ENCODE peak calls at places on chromosomes 12 and 14, in seven cellular contexts. I is left ventricle myocardium inferior; L is uterus; G is DND-41; J is breast epithelium; S is CD8-positive, alpha-beta T cell; W is hepatocyte. H is an unnamed sample. For H3K36me3, the result is how much of the 10 kb centered on the place peaks cover.

GRCh38 chr14:99131632-99132271 is 140.2 kb downstream of the BCL11B start:
- DNase-seq in I (no peak), L (no peak), J (peak), W (no peak), S (no peak), G (no peak), H (no peak)

GRCh38 chr14:57060276-57060956 is 208.3 kb downstream of the EXOC5 start:
- DNase-seq in G (no peak), I (no peak), S (no peak), W (peak), L (no peak), J (no peak), H (no peak)

GRCh38 chr12:124213606-124214347 is 81.1 kb upstream of the RFLNA start:
- DNase-seq in G (no peak), I (no peak), J (no peak), S (no peak), W (no peak), L (no peak), H (no peak)

GRCh38 chr12:120669055-120669828 is 17.7 kb upstream of the MLEC start:
- DNase-seq in I (no peak), G (no peak), J (no peak), L (no peak), W (peak), S (no peak), H (no peak)

GRCh38 chr14:94532462-94532861 is 23.2 kb upstream of the SERPINA12 start:
- DNase-seq in G (no peak), I (no peak), W (no peak), J (no peak), S (no peak), L (no peak), H (no peak)

GRCh38 chr12:105740970-105741725 is 397.6 kb downstream of the NUAK1 start:
- DNase-seq in I (peak), L (peak), G (no peak), J (peak), W (peak), S (no peak), H (no peak)

GRCh38 chr14:98008381-98009113 is 1211.4 kb downstream of the VRK1 start:
- DNase-seq in J (no peak), L (no peak), W (no peak), S (no peak), G (no peak), I (no peak), H (no peak)

GRCh38 chr12:5258498-5258897 is 173.4 kb upstream of the NTF3 start:
- DNase-seq in S (no peak), J (no peak), G (no peak), I (no peak), W (peak), L (no peak), H (no peak)

GRCh38 chr14:20469890-20470858 is 968 bp downstream of the PNP start:
- DNase-seq in G (peak), J (no peak), W (peak), S (peak), I (no peak), L (peak), H (peak)

GRCh38 chr14:89251066-89251465 is 166.0 kb downstream of the FOXN3 start:
- DNase-seq in S (no peak), L (no peak), I (no peak), W (no peak), J (no peak), G (no peak), H (no peak)

GRCh38 chr12:4526923-4527546 is 11.7 kb upstream of the RAD51AP1 start:
- DNase-seq in G (no peak), S (no peak), L (no peak), W (no peak), J (no peak), I (no peak), H (peak)

GRCh38 chr12:121933522-121934317 is 15.3 kb downstream of the CFAP251 start:
- DNase-seq in J (no peak), L (no peak), W (peak), I (no peak), S (no peak), G (no peak), H (no peak)

GRCh38 chr14:60233251-60233650 is 15.8 kb upstream of the PPM1A start:
- DNase-seq in I (no peak), S (no peak), W (no peak), L (no peak), G (no peak), J (no peak), H (no peak)

GRCh38 chr14:105469456-105470162 is 5.0 kb upstream of the CRIP2 start:
- DNase-seq in S (no peak), W (no peak), I (peak), G (no peak), L (no peak), J (peak), H (no peak)

GRCh38 chr12:18690653-18691052 is 47.2 kb downstream of the PLCZ1 start:
- DNase-seq in J (no peak), G (no peak), I (no peak), S (no peak), L (no peak), W (peak), H (no peak)

GRCh38 chr12:53974084-53975018 is at the start of gene HOTAIR:
- DNase-seq in I (no peak), W (peak), G (no peak), J (no peak), S (no peak), L (no peak), H (no peak)

GRCh38 chr14:45177081-45177480 is 41.4 kb downstream of the FANCM start:
- DNase-seq in J (no peak), L (no peak), G (no peak), W (no peak), I (no peak), S (no peak), H (no peak)

GRCh38 chr14:95522116-95522515 is 5.7 kb upstream of the SYNE3 start:
- DNase-seq in S (no peak), L (no peak), J (no peak), W (no peak), I (no peak), G (no peak), H (no peak)

GRCh38 chr14:96741151-96741977 is 55.8 kb upstream of the VRK1 start:
- DNase-seq in W (peak), L (no peak), G (peak), J (no peak), I (peak), S (peak), H (peak)

GRCh38 chr14:80356413-80356812 is 145.1 kb upstream of the DIO2 start:
- DNase-seq in S (no peak), W (peak), L (no peak), J (no peak), G (peak), I (no peak), H (no peak)

GRCh38 chr14:36512585-36513003 is 7.4 kb downstream of the NKX2-1 start:
- DNase-seq in G (no peak), W (no peak), L (no peak), J (no peak), S (no peak), I (no peak), H (no peak)

GRCh38 chr12:32811686-32812392 is 56.1 kb upstream of the YARS2 start:
- DNase-seq in L (no peak), G (no peak), S (no peak), J (no peak), I (no peak), W (no peak), H (no peak)

GRCh38 chr14:79415726-79416125 is 795.6 kb downstream of the DIO2 start:
- DNase-seq in G (no peak), L (no peak), J (no peak), W (no peak), I (no peak), S (no peak), H (no peak)

GRCh38 chr12:19220861-19221466 is 91.4 kb downstream of the PLEKHA5 start:
- DNase-seq in S (no peak), G (no peak), L (no peak), I (no peak), W (no peak), J (no peak), H (no peak)

GRCh38 chr12:80684077-80684495 is 23.3 kb upstream of the MYF6 start:
- DNase-seq in G (no peak), L (no peak), S (no peak), I (no peak), J (no peak), W (peak), H (no peak)

GRCh38 chr14:35695072-35695471 is 114.0 kb downstream of the RALGAPA1 start:
- DNase-seq in S (no peak), W (no peak), G (no peak), J (no peak), I (no peak), L (no peak), H (no peak)

GRCh38 chr14:52012635-52013034 is 23.3 kb downstream of the RTRAF start:
- DNase-seq in W (no peak), L (peak), G (no peak), J (no peak), I (peak), S (no peak), H (no peak)

GRCh38 chr14:54529811-54530210 is 20.1 kb downstream of the CGRRF1 start:
- DNase-seq in G (no peak), L (no peak), I (no peak), W (no peak), S (no peak), J (no peak), H (no peak)

GRCh38 chr14:30569216-30569902 is 10.4 kb downstream of the G2E3 start:
- DNase-seq in J (no peak), W (no peak), L (no peak), G (no peak), I (no peak), S (no peak), H (no peak)
- H3K4me3 ChIP-seq in J (no peak), W (no peak), L (no peak), G (no peak), I (no peak), S (no peak), H (no peak)

DNA sequence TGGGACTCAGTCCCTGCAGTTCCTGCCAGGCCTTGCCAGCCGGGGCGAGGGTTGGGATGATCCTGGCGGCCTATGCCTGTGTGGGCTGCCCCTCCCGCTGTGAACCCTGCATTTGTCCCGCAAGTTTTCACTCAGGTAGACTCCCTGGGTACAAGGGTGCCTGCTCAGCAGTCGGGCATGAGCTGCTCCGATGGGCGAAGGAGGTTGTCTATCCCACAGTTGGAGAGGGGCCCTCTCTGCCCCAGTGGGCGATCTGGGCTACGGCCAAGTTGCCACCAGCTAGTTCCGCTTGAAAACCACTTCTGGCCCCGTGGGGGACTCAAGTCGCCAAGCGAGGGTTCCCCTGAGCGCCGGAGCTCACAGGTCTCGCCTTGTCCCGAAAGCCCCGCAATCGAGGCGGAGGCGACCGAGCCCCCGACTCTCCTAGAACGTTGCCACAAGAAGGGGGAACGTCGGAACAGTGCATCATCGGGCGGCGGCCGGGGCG is 368 bp upstream of the TPI1 start:
- DNase-seq in S (no peak), J (no peak), G (no peak), W (no peak), L (no peak), I (no peak), H (peak)
- H3K36me3 ChIP-seq in S (under half), J (under half), G (half or more), W (under half), L (under half), I (half or more), H (under half)

GRCh38 chr14:63862163-63862562 is 9.4 kb downstream of the SYNE2 start:
- DNase-seq in I (no peak), G (no peak), W (no peak), S (no peak), L (no peak), J (no peak), H (no peak)
- H3K4me3 ChIP-seq in I (no peak), G (no peak), W (no peak), S (no peak), L (no peak), J (no peak), H (no peak)

DNA sequence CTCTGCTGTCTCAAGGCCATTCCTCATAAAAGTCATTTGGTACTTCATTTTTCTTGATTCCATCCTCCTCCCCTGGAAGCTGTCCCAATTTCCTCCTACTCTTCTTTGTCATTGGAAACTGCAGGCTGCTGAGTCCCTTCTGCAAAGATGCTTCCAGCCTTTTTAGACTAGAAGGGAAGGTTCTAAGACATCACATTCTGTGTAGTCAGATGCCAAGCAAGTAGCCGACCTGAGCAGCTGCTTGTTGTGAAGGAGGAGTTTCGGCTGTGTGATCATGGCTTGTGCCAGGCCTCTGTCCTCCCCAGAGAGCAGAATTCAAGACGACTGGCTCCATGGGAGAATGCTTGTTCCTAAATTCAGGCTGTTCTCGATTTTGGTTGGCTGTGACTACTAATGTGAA is 8.7 kb downstream of the RFC5 start:
- DNase-seq in J (no peak), L (no peak), W (no peak), I (no peak), S (no peak), G (no peak), H (no peak)
- H3K36me3 ChIP-seq in J (under half), L (under half), W (under half), I (half or more), S (under half), G (half or more), H (under half)